ENCODE peak calls at places on chromosomes 6 and 20, in six cellular contexts. W is lower lobe of right lung; G is GM13977; T is stimulated activated CD8-positive, alpha-beta memory T cell treated with anti-CD3 and anti-CD28 coated beads, Interleukin-2, amount 100 ng/mL, for 1 hour; Y is activated CD4-positive, alpha-beta T cell treated with anti-CD3 and anti-CD28 coated beads, Interleukin-2, amount 50 U/mL, for 48 hours; B is T-helper 9 cell. F is an unnamed sample.

GRCh38 chr20:1861347-1861987 is 33.7 kb upstream of the SIRPA start:
- DNase-seq in Y (no peak), B (no peak), T (no peak), G (no peak), W (no peak), F (no peak)

GRCh38 chr6:38443750-38444149 is 196.0 kb downstream of the BTBD9 start:
- DNase-seq in B (no peak), T (no peak), Y (no peak), G (no peak), W (no peak), F (no peak)

GRCh38 chr20:51792960-51793359 is 9.4 kb downstream of the SALL4 start:
- DNase-seq in T (no peak), B (no peak), G (no peak), Y (no peak), W (no peak), F (no peak)

GRCh38 chr6:32371803-32372202 is at the start of gene TSBP1:
- DNase-seq in B (no peak), T (no peak), W (no peak), G (no peak), Y (no peak), F (no peak)

GRCh38 chr6:142387997-142388815 is 86.4 kb downstream of the ADGRG6 start:
- DNase-seq in T (no peak), B (no peak), Y (no peak), G (peak; percentile 16), W (no peak), F (no peak)

GRCh38 chr6:117908246-117909107 is 1.4 kb downstream of the SLC35F1 start:
- DNase-seq in Y (no peak), G (no peak), W (no peak), B (no peak), T (no peak), F (no peak)

GRCh38 chr20:63177134-63177784 is 38.7 kb downstream of the YTHDF1 start:
- DNase-seq in W (no peak), B (no peak), Y (peak; percentile 35), T (no peak), G (no peak), F (no peak)

GRCh38 chr6:39342692-39343460 is 20.4 kb upstream of the KCNK16 start:
- DNase-seq in W (no peak), B (no peak), T (no peak), Y (no peak), G (no peak), F (no peak)

GRCh38 chr20:40197744-40198143 is 491.3 kb downstream of the MAFB start:
- DNase-seq in G (no peak), Y (no peak), T (no peak), W (no peak), B (no peak), F (no peak)

GRCh38 chr6:163761491-163761890 is 347.0 kb downstream of the QKI start:
- DNase-seq in B (no peak), Y (no peak), T (no peak), G (no peak), W (no peak), F (no peak)